ENCODE peak calls at places on chromosomes 3 and 15, in seven cellular contexts. R, T, U, X, V, O and S are unnamed samples.

GRCh38 chr3:135325726-135326245 is 530.7 kb downstream of the EPHB1 start:
- DNase-seq in R (no peak), T (no peak), U (peak), X (no peak), V (no peak), O (no peak), S (no peak)

GRCh38 chr3:195806211-195806915 is 5.4 kb downstream of the MUC4 start:
- DNase-seq in R (no peak), T (no peak), U (no peak), X (no peak), V (peak), O (peak), S (no peak)

GRCh38 chr3:148865039-148865438 is at the start of gene CPA3:
- DNase-seq in R (no peak), T (no peak), U (no peak), X (no peak), V (no peak), O (no peak), S (no peak)

GRCh38 chr3:149480326-149481017 is 6.0 kb downstream of the TM4SF4 start:
- DNase-seq in R (peak), T (peak), U (peak), X (peak), V (peak), O (peak), S (peak)

GRCh38 chr3:134628884-134629283 is 21.9 kb downstream of the KY start:
- DNase-seq in R (no peak), T (no peak), U (no peak), X (no peak), V (no peak), O (no peak), S (no peak)

GRCh38 chr15:59862191-59863155 is 141.6 kb upstream of the FOXB1 start:
- DNase-seq in R (no peak), T (no peak), U (no peak), X (no peak), V (no peak), O (no peak), S (no peak)

GRCh38 chr15:80105193-80105984 is 45.9 kb downstream of the ZFAND6 start:
- DNase-seq in R (peak), T (peak), U (no peak), X (peak), V (no peak), O (no peak), S (peak)

GRCh38 chr15:63372753-63373152 is 8.9 kb downstream of the CA12 start:
- DNase-seq in R (peak), T (no peak), U (no peak), X (no peak), V (no peak), O (no peak), S (peak)

GRCh38 chr15:77031376-77032050 is 36.6 kb downstream of the PSTPIP1 start:
- DNase-seq in R (peak), T (no peak), U (no peak), X (no peak), V (peak), O (peak), S (peak)

GRCh38 chr3:183590442-183590841 is 34.9 kb upstream of the KLHL6 start:
- DNase-seq in R (no peak), T (no peak), U (no peak), X (no peak), V (no peak), O (peak), S (no peak)

GRCh38 chr15:31504462-31504839 is 177.8 kb downstream of the KLF13 start:
- DNase-seq in R (no peak), T (no peak), U (no peak), X (no peak), V (no peak), O (no peak), S (no peak)

GRCh38 chr15:48355377-48355776 is 24.1 kb downstream of the DUT start:
- DNase-seq in R (peak), T (peak), U (no peak), X (peak), V (no peak), O (peak), S (no peak)

GRCh38 chr3:74135808-74136207 is 478.7 kb downstream of the CNTN3 start:
- DNase-seq in R (no peak), T (no peak), U (no peak), X (no peak), V (no peak), O (no peak), S (no peak)

GRCh38 chr3:142028174-142028833 is 121.0 kb downstream of the TFDP2 start:
- DNase-seq in R (peak), T (peak), U (peak), X (peak), V (peak), O (peak), S (peak)

GRCh38 chr3:138068579-138069174 is 46.7 kb downstream of the DZIP1L start:
- DNase-seq in R (peak), T (peak), U (peak), X (peak), V (peak), O (peak), S (peak)

GRCh38 chr15:93298901-93299300 is 209.9 kb upstream of the RGMA start:
- DNase-seq in R (no peak), T (no peak), U (no peak), X (no peak), V (no peak), O (no peak), S (no peak)

GRCh38 chr3:13243571-13243970 is 170.3 kb upstream of the IQSEC1 start:
- DNase-seq in R (no peak), T (no peak), U (no peak), X (no peak), V (no peak), O (no peak), S (no peak)

GRCh38 chr3:186287723-186288122 is 74.3 kb downstream of the DGKG start:
- DNase-seq in R (peak), T (peak), U (no peak), X (peak), V (no peak), O (no peak), S (peak)

GRCh38 chr3:182920515-182921084 is 59.7 kb downstream of the DCUN1D1 start:
- DNase-seq in R (no peak), T (no peak), U (no peak), X (peak), V (no peak), O (no peak), S (peak)

GRCh38 chr3:120498947-120499346 is 48.2 kb upstream of the FSTL1 start:
- DNase-seq in R (peak), T (peak), U (no peak), X (peak), V (no peak), O (peak), S (peak)

GRCh38 chr3:139533781-139534443 is 5.6 kb downstream of the RBP1 start:
- DNase-seq in R (peak), T (peak), U (peak), X (peak), V (no peak), O (no peak), S (peak)

GRCh38 chr3:44065741-44066140 is 175.9 kb upstream of the TOPAZ1 start:
- DNase-seq in R (no peak), T (no peak), U (peak), X (no peak), V (no peak), O (peak), S (no peak)

GRCh38 chr15:91954211-91954804 is 100.8 kb downstream of the SLCO3A1 start:
- DNase-seq in R (no peak), T (no peak), U (no peak), X (no peak), V (no peak), O (no peak), S (no peak)

GRCh38 chr3:156635973-156636372 is 38.4 kb upstream of the TIPARP start:
- DNase-seq in R (no peak), T (no peak), U (no peak), X (no peak), V (no peak), O (no peak), S (no peak)

GRCh38 chr3:18100126-18100525 is 325.0 kb downstream of the SATB1 start:
- DNase-seq in R (peak), T (peak), U (no peak), X (no peak), V (no peak), O (no peak), S (peak)

GRCh38 chr3:149339931-149340309 is 6.5 kb upstream of the TM4SF18 start:
- DNase-seq in R (peak), T (peak), U (no peak), X (peak), V (no peak), O (peak), S (peak)